ENCODE peak calls at places on chromosomes 1 and 21, in ten cellular contexts. Q is GM04503, V is non-pigmented ciliary epithelial cell, S is NCI-H69, W is brain microvascular endothelial cell, T is amniotic stem cell, C is BE2C, H is ELR, X is T-helper 9 cell, O is mesendoderm. K is an unnamed sample.
A peak's percentile ranks its signal among the peaks of the same experiment; 100 is the strongest.

GRCh38 chr1:155083865-155084721 is 5.5 kb downstream of the EFNA3 start:
- DNase-seq in Q (no peak), V (no peak), S (peak; percentile 72), W (peak; percentile 18), T (no peak), C (no peak), H (peak; percentile 57), X (no peak), O (no peak), K (peak; percentile 69)

GRCh38 chr1:90391116-90391515 is 326.0 kb downstream of the BARHL2 start:
- DNase-seq in Q (no peak), V (peak; percentile 20), S (peak; percentile 6), W (no peak), T (no peak), C (no peak), H (peak; percentile 46), X (no peak), O (peak; percentile 20), K (no peak)

GRCh38 chr1:184792450-184792969 is 37.9 kb upstream of the EDEM3 start:
- DNase-seq in Q (peak; percentile 98), V (peak; percentile 94), S (peak; percentile 79), W (peak; percentile 95), T (peak; percentile 87), C (no peak), H (peak; percentile 100), X (no peak), O (no peak), K (peak; percentile 99)

GRCh38 chr1:199551967-199552565 is 475.4 kb upstream of the NR5A2 start:
- DNase-seq in Q (peak; percentile 12), V (peak; percentile 44), S (peak; percentile 81), W (peak; percentile 48), T (peak; percentile 58), C (peak; percentile 72), H (peak; percentile 78), X (no peak), O (peak; percentile 59), K (peak; percentile 67)

GRCh38 chr1:244210884-244211558 is 159.9 kb downstream of the ZBTB18 start:
- DNase-seq in Q (no peak), V (no peak), S (peak; percentile 69), W (no peak), T (no peak), C (peak; percentile 49), H (peak; percentile 26), X (no peak), O (peak; percentile 88), K (peak; percentile 5)

GRCh38 chr1:70043806-70044205 is 161.6 kb downstream of the LRRC40 start:
- DNase-seq in Q (peak; percentile 39), V (peak; percentile 65), S (peak; percentile 16), W (peak; percentile 82), T (peak; percentile 14), C (no peak), H (peak; percentile 78), X (no peak), O (peak; percentile 23), K (no peak)

GRCh38 chr1:8660455-8660854 is 157.0 kb downstream of the RERE start:
- DNase-seq in Q (peak; percentile 86), V (no peak), S (no peak), W (peak; percentile 87), T (peak; percentile 81), C (peak; percentile 16), H (peak; percentile 93), X (no peak), O (no peak), K (peak; percentile 33)

GRCh38 chr1:2865571-2866414 is 64.3 kb upstream of the TTC34 start:
- DNase-seq in Q (no peak), V (no peak), S (peak; percentile 90), W (no peak), T (no peak), C (no peak), H (no peak), X (no peak), O (no peak), K (no peak)

GRCh38 chr1:205630241-205630640 is 1.6 kb downstream of the ELK4 start:
- DNase-seq in Q (no peak), V (no peak), S (no peak), W (peak; percentile 45), T (peak; percentile 25), C (no peak), H (peak; percentile 36), X (no peak), O (no peak), K (peak; percentile 59)

GRCh38 chr1:66943361-66943969 is 18.7 kb downstream of the MIER1 start:
- DNase-seq in Q (no peak), V (no peak), S (no peak), W (no peak), T (no peak), C (no peak), H (no peak), X (no peak), O (no peak), K (no peak)

GRCh38 chr21:45763074-45763473 is 119.5 kb downstream of the PCBP3 start:
- DNase-seq in Q (no peak), V (no peak), S (no peak), W (no peak), T (no peak), C (no peak), H (no peak), X (no peak), O (no peak), K (no peak)

GRCh38 chr21:14977814-14978213 is 87.0 kb downstream of the NRIP1 start:
- DNase-seq in Q (no peak), V (no peak), S (peak; percentile 87), W (no peak), T (no peak), C (peak; percentile 36), H (no peak), X (no peak), O (no peak), K (no peak)

GRCh38 chr21:37833301-37833700 is 83.0 kb downstream of the KCNJ6 start:
- DNase-seq in Q (no peak), V (no peak), S (no peak), W (no peak), T (no peak), C (no peak), H (no peak), X (no peak), O (no peak), K (no peak)

GRCh38 chr1:96927125-96927524 is 205.5 kb downstream of the PTBP2 start:
- DNase-seq in Q (no peak), V (no peak), S (no peak), W (no peak), T (no peak), C (no peak), H (peak; percentile 22), X (no peak), O (peak; percentile 16), K (no peak)

GRCh38 chr21:16117851-16118592 is 388.2 kb downstream of the USP25 start:
- DNase-seq in Q (peak; percentile 60), V (peak; percentile 82), S (no peak), W (peak; percentile 51), T (peak; percentile 15), C (no peak), H (peak; percentile 87), X (no peak), O (no peak), K (no peak)

GRCh38 chr21:31711326-31711725 is 20.6 kb downstream of the SCAF4 start:
- DNase-seq in Q (no peak), V (no peak), S (no peak), W (no peak), T (no peak), C (no peak), H (no peak), X (no peak), O (no peak), K (no peak)

GRCh38 chr1:45622267-45622890 is 1.5 kb downstream of the CCDC17 start:
- DNase-seq in Q (no peak), V (no peak), S (no peak), W (no peak), T (no peak), C (no peak), H (no peak), X (no peak), O (no peak), K (no peak)

GRCh38 chr1:155455588-155456195 is 106.9 kb downstream of the ASH1L start:
- DNase-seq in Q (peak; percentile 26), V (peak; percentile 17), S (peak; percentile 10), W (peak; percentile 51), T (no peak), C (peak; percentile 69), H (no peak), X (no peak), O (no peak), K (no peak)

GRCh38 chr1:234654002-234654733 is 44.2 kb upstream of the IRF2BP2 start:
- DNase-seq in Q (no peak), V (no peak), S (no peak), W (no peak), T (no peak), C (no peak), H (no peak), X (no peak), O (no peak), K (no peak)

GRCh38 chr1:28718601-28719331 is 18.0 kb upstream of the YTHDF2 start:
- DNase-seq in Q (no peak), V (no peak), S (no peak), W (peak; percentile 35), T (no peak), C (no peak), H (peak; percentile 36), X (no peak), O (peak; percentile 43), K (no peak)

GRCh38 chr1:53332833-53333232 is 5.0 kb upstream of the LRP8 start:
- DNase-seq in Q (no peak), V (no peak), S (no peak), W (no peak), T (no peak), C (no peak), H (no peak), X (no peak), O (no peak), K (no peak)

GRCh38 chr1:65425697-65426096 is 5.2 kb downstream of the LEPR start:
- DNase-seq in Q (peak; percentile 94), V (peak; percentile 67), S (no peak), W (peak; percentile 78), T (no peak), C (no peak), H (peak; percentile 95), X (no peak), O (peak; percentile 87), K (peak; percentile 46)

GRCh38 chr1:92244376-92244775 is 26.7 kb downstream of the C1orf146 start:
- DNase-seq in Q (no peak), V (no peak), S (no peak), W (no peak), T (no peak), C (no peak), H (peak; percentile 8), X (no peak), O (no peak), K (no peak)

GRCh38 chr1:76868154-76868882 is 1.0 kb downstream of the ST6GALNAC5 start:
- DNase-seq in Q (no peak), V (no peak), S (peak; percentile 80), W (peak; percentile 8), T (no peak), C (peak; percentile 72), H (peak; percentile 55), X (no peak), O (peak; percentile 80), K (no peak)

GRCh38 chr1:35718492-35719336 is at the start of gene C1orf216:
- DNase-seq in Q (peak; percentile 23), V (no peak), S (peak; percentile 60), W (peak; percentile 53), T (peak; percentile 24), C (peak; percentile 64), H (peak; percentile 92), X (peak; percentile 54), O (peak; percentile 80), K (peak; percentile 90)